ENCODE peak calls at places on chromosomes 3 and 15, in seven cellular contexts. C, A, Z, I, T, J and M are unnamed samples.

GRCh38 chr3:150743508-150743907 is 19.5 kb downstream of the SIAH2 start:
- DNase-seq in C (no peak), A (no peak), Z (no peak), I (peak; percentile 38), T (no peak), J (no peak), M (no peak)

GRCh38 chr15:52737720-52738119 is 52.4 kb downstream of the ONECUT1 start:
- DNase-seq in C (no peak), A (no peak), Z (no peak), I (peak; percentile 16), T (no peak), J (no peak), M (no peak)

GRCh38 chr3:24199305-24199704 is 254.2 kb downstream of the NR1D2 start:
- DNase-seq in C (no peak), A (no peak), Z (no peak), I (no peak), T (no peak), J (no peak), M (no peak)

GRCh38 chr3:40019371-40019770 is 210.0 kb downstream of the MYRIP start:
- DNase-seq in C (no peak), A (no peak), Z (no peak), I (no peak), T (no peak), J (no peak), M (no peak)

GRCh38 chr15:43239732-43240491 is 19.1 kb upstream of the EPB42 start:
- DNase-seq in C (no peak), A (no peak), Z (no peak), I (no peak), T (no peak), J (no peak), M (peak; percentile 15)

GRCh38 chr3:43866529-43867353 is 176.0 kb downstream of the ABHD5 start:
- DNase-seq in C (peak; percentile 58), A (no peak), Z (no peak), I (peak; percentile 77), T (no peak), J (no peak), M (no peak)

GRCh38 chr3:170524072-170524471 is 61.8 kb downstream of the SLC7A14 start:
- DNase-seq in C (no peak), A (no peak), Z (no peak), I (no peak), T (no peak), J (peak; percentile 15), M (no peak)

GRCh38 chr15:70271422-70272088 is 173.8 kb upstream of the TLE3 start:
- DNase-seq in C (peak; percentile 31), A (no peak), Z (peak; percentile 81), I (peak; percentile 94), T (no peak), J (no peak), M (peak; percentile 69)